ENCODE peak calls at places on chromosomes 13 and 19, in five cellular contexts. One of them, this sample, is unnamed.

GRCh38 chr13:105327727-105328126 is 1207.7 kb downstream of the EFNB2 start:
- DNase-seq in substantia nigra: no peak
- DNase-seq in mesothelial cell of epicardium: no peak
- DNase-seq in amniotic stem cell: no peak
- DNase-seq in glutamatergic neuron: no peak
- DNase-seq in this sample: no peak

GRCh38 chr19:7480222-7480974 is 8.4 kb downstream of the PEX11G start:
- DNase-seq in mesothelial cell of epicardium: no peak
- DNase-seq in glutamatergic neuron: no peak
- DNase-seq in amniotic stem cell: no peak
- DNase-seq in substantia nigra: peak; percentile 11
- DNase-seq in this sample: no peak

GRCh38 chr13:67076378-67076777 is 153.8 kb downstream of the PCDH9 start:
- DNase-seq in amniotic stem cell: no peak
- DNase-seq in substantia nigra: no peak
- DNase-seq in glutamatergic neuron: no peak
- DNase-seq in mesothelial cell of epicardium: no peak
- DNase-seq in this sample: no peak

GRCh38 chr19:5804516-5805464 is at the start of gene NRTN:
- DNase-seq in substantia nigra: no peak
- DNase-seq in glutamatergic neuron: peak; percentile 48
- DNase-seq in mesothelial cell of epicardium: no peak
- DNase-seq in amniotic stem cell: no peak
- DNase-seq in this sample: peak; percentile 77

GRCh38 chr13:93151277-93151676 is 75.3 kb upstream of the GPC6 start:
- DNase-seq in substantia nigra: no peak
- DNase-seq in amniotic stem cell: peak; percentile 6
- DNase-seq in mesothelial cell of epicardium: no peak
- DNase-seq in glutamatergic neuron: no peak
- DNase-seq in this sample: no peak

GRCh38 chr13:112806761-112807652 is 117.2 kb downstream of the ATP11A start:
- DNase-seq in glutamatergic neuron: no peak
- DNase-seq in amniotic stem cell: no peak
- DNase-seq in substantia nigra: no peak
- DNase-seq in mesothelial cell of epicardium: no peak
- DNase-seq in this sample: no peak

GRCh38 chr13:22198001-22198400 is 527.1 kb downstream of the FGF9 start:
- DNase-seq in substantia nigra: no peak
- DNase-seq in glutamatergic neuron: no peak
- DNase-seq in mesothelial cell of epicardium: no peak
- DNase-seq in amniotic stem cell: no peak
- DNase-seq in this sample: no peak

GRCh38 chr13:108963846-108964600 is 334.6 kb downstream of the MYO16 start:
- DNase-seq in glutamatergic neuron: no peak
- DNase-seq in substantia nigra: no peak
- DNase-seq in mesothelial cell of epicardium: no peak
- DNase-seq in amniotic stem cell: no peak
- DNase-seq in this sample: no peak

GRCh38 chr13:98089826-98090225 is 53.1 kb upstream of the FARP1 start:
- DNase-seq in mesothelial cell of epicardium: no peak
- DNase-seq in amniotic stem cell: no peak
- DNase-seq in glutamatergic neuron: no peak
- DNase-seq in substantia nigra: no peak
- DNase-seq in this sample: no peak

GRCh38 chr13:21825801-21826200 is 154.9 kb downstream of the FGF9 start:
- DNase-seq in mesothelial cell of epicardium: no peak
- DNase-seq in glutamatergic neuron: no peak
- DNase-seq in amniotic stem cell: no peak
- DNase-seq in substantia nigra: no peak
- DNase-seq in this sample: no peak

This sample was measured in H1.